ENCODE peak calls at places on chromosomes 16 and 17, in ten cellular contexts. One of them, this sample, is unnamed.

GRCh38 chr17:36920032-36921000 is 17.0 kb upstream of the LHX1 start:
- DNase-seq in activated naive CD4-positive, alpha-beta T cell: no peak
- DNase-seq in DMS53: no peak
- DNase-seq in activated effector memory CD4-positive, alpha-beta T cell treated with Interleukin-2 at 50 U/mL for 16 hours: no peak
- DNase-seq in ecto neural progenitor cell: peak; percentile 65
- DNase-seq in HepG2: no peak
- DNase-seq in GM12892: no peak
- DNase-seq in posterior vena cava: peak; percentile 72
- DNase-seq in stimulated activated CD8-positive, alpha-beta memory T cell treated with anti-CD3 and anti-CD28 coated beads, Interleukin-2, amount 100 ng/mL, for 1 hour: no peak
- DNase-seq in stomach: no peak
- DNase-seq in this sample: no peak

GRCh38 chr16:23607740-23608139 is 11.6 kb upstream of the NDUFAB1 start:
- DNase-seq in GM12892: no peak
- DNase-seq in posterior vena cava: no peak
- DNase-seq in stimulated activated CD8-positive, alpha-beta memory T cell treated with anti-CD3 and anti-CD28 coated beads, Interleukin-2, amount 100 ng/mL, for 1 hour: no peak
- DNase-seq in ecto neural progenitor cell: no peak
- DNase-seq in activated effector memory CD4-positive, alpha-beta T cell treated with Interleukin-2 at 50 U/mL for 16 hours: no peak
- DNase-seq in HepG2: no peak
- DNase-seq in stomach: no peak
- DNase-seq in DMS53: no peak
- DNase-seq in activated naive CD4-positive, alpha-beta T cell: no peak
- DNase-seq in this sample: no peak

GRCh38 chr16:50665128-50665878 is 15.8 kb downstream of the SNX20 start:
- DNase-seq in ecto neural progenitor cell: peak; percentile 89
- DNase-seq in activated naive CD4-positive, alpha-beta T cell: peak; percentile 67
- DNase-seq in HepG2: peak; percentile 59
- DNase-seq in posterior vena cava: peak; percentile 93
- DNase-seq in DMS53: peak; percentile 83
- DNase-seq in stomach: peak; percentile 87
- DNase-seq in stimulated activated CD8-positive, alpha-beta memory T cell treated with anti-CD3 and anti-CD28 coated beads, Interleukin-2, amount 100 ng/mL, for 1 hour: peak; percentile 81
- DNase-seq in activated effector memory CD4-positive, alpha-beta T cell treated with Interleukin-2 at 50 U/mL for 16 hours: peak; percentile 72
- DNase-seq in GM12892: peak; percentile 64
- DNase-seq in this sample: no peak

GRCh38 chr16:85391769-85392583 is 221.1 kb upstream of the GSE1 start:
- DNase-seq in GM12892: no peak
- DNase-seq in HepG2: no peak
- DNase-seq in activated effector memory CD4-positive, alpha-beta T cell treated with Interleukin-2 at 50 U/mL for 16 hours: no peak
- DNase-seq in activated naive CD4-positive, alpha-beta T cell: no peak
- DNase-seq in ecto neural progenitor cell: no peak
- DNase-seq in posterior vena cava: peak; percentile 61
- DNase-seq in stomach: no peak
- DNase-seq in DMS53: no peak
- DNase-seq in stimulated activated CD8-positive, alpha-beta memory T cell treated with anti-CD3 and anti-CD28 coated beads, Interleukin-2, amount 100 ng/mL, for 1 hour: no peak
- DNase-seq in this sample: peak; percentile 40

GRCh38 chr16:2151188-2152091 is 3.0 kb downstream of the RAB26 start:
- DNase-seq in GM12892: no peak
- DNase-seq in posterior vena cava: no peak
- DNase-seq in activated effector memory CD4-positive, alpha-beta T cell treated with Interleukin-2 at 50 U/mL for 16 hours: no peak
- DNase-seq in ecto neural progenitor cell: no peak
- DNase-seq in stimulated activated CD8-positive, alpha-beta memory T cell treated with anti-CD3 and anti-CD28 coated beads, Interleukin-2, amount 100 ng/mL, for 1 hour: no peak
- DNase-seq in HepG2: no peak
- DNase-seq in activated naive CD4-positive, alpha-beta T cell: no peak
- DNase-seq in stomach: no peak
- DNase-seq in DMS53: peak; percentile 46
- DNase-seq in this sample: no peak

GRCh38 chr17:57925361-57925990 is 29.7 kb downstream of the CUEDC1 start:
- DNase-seq in DMS53: no peak
- DNase-seq in GM12892: no peak
- DNase-seq in posterior vena cava: no peak
- DNase-seq in activated effector memory CD4-positive, alpha-beta T cell treated with Interleukin-2 at 50 U/mL for 16 hours: no peak
- DNase-seq in activated naive CD4-positive, alpha-beta T cell: no peak
- DNase-seq in stomach: no peak
- DNase-seq in HepG2: no peak
- DNase-seq in ecto neural progenitor cell: no peak
- DNase-seq in stimulated activated CD8-positive, alpha-beta memory T cell treated with anti-CD3 and anti-CD28 coated beads, Interleukin-2, amount 100 ng/mL, for 1 hour: no peak
- DNase-seq in this sample: no peak

GRCh38 chr16:2825049-2825742 is 4.9 kb upstream of the ZG16B start:
- DNase-seq in stimulated activated CD8-positive, alpha-beta memory T cell treated with anti-CD3 and anti-CD28 coated beads, Interleukin-2, amount 100 ng/mL, for 1 hour: no peak
- DNase-seq in DMS53: no peak
- DNase-seq in activated naive CD4-positive, alpha-beta T cell: no peak
- DNase-seq in ecto neural progenitor cell: no peak
- DNase-seq in GM12892: no peak
- DNase-seq in stomach: no peak
- DNase-seq in HepG2: no peak
- DNase-seq in activated effector memory CD4-positive, alpha-beta T cell treated with Interleukin-2 at 50 U/mL for 16 hours: no peak
- DNase-seq in posterior vena cava: peak; percentile 55
- DNase-seq in this sample: no peak

GRCh38 chr17:40373999-40374398 is 9.5 kb upstream of the GJD3 start:
- DNase-seq in GM12892: no peak
- DNase-seq in HepG2: no peak
- DNase-seq in stimulated activated CD8-positive, alpha-beta memory T cell treated with anti-CD3 and anti-CD28 coated beads, Interleukin-2, amount 100 ng/mL, for 1 hour: no peak
- DNase-seq in DMS53: no peak
- DNase-seq in stomach: no peak
- DNase-seq in activated effector memory CD4-positive, alpha-beta T cell treated with Interleukin-2 at 50 U/mL for 16 hours: no peak
- DNase-seq in posterior vena cava: no peak
- DNase-seq in ecto neural progenitor cell: no peak
- DNase-seq in activated naive CD4-positive, alpha-beta T cell: no peak
- DNase-seq in this sample: no peak

GRCh38 chr16:9092963-9093477 is 1.6 kb downstream of the HAPSTR1 start:
- DNase-seq in stimulated activated CD8-positive, alpha-beta memory T cell treated with anti-CD3 and anti-CD28 coated beads, Interleukin-2, amount 100 ng/mL, for 1 hour: no peak
- DNase-seq in activated naive CD4-positive, alpha-beta T cell: no peak
- DNase-seq in stomach: peak; percentile 55
- DNase-seq in ecto neural progenitor cell: peak; percentile 53
- DNase-seq in posterior vena cava: no peak
- DNase-seq in DMS53: peak; percentile 50
- DNase-seq in activated effector memory CD4-positive, alpha-beta T cell treated with Interleukin-2 at 50 U/mL for 16 hours: peak; percentile 15
- DNase-seq in GM12892: no peak
- DNase-seq in HepG2: no peak
- DNase-seq in this sample: no peak

GRCh38 chr16:72128701-72129100 is 35.1 kb downstream of the DHX38 start:
- DNase-seq in stimulated activated CD8-positive, alpha-beta memory T cell treated with anti-CD3 and anti-CD28 coated beads, Interleukin-2, amount 100 ng/mL, for 1 hour: no peak
- DNase-seq in activated effector memory CD4-positive, alpha-beta T cell treated with Interleukin-2 at 50 U/mL for 16 hours: no peak
- DNase-seq in HepG2: no peak
- DNase-seq in ecto neural progenitor cell: no peak
- DNase-seq in posterior vena cava: no peak
- DNase-seq in activated naive CD4-positive, alpha-beta T cell: no peak
- DNase-seq in GM12892: no peak
- DNase-seq in stomach: no peak
- DNase-seq in DMS53: no peak
- DNase-seq in this sample: no peak

GRCh38 chr17:49723423-49723822 is 15.7 kb upstream of the SLC35B1 start:
- DNase-seq in ecto neural progenitor cell: no peak
- DNase-seq in activated naive CD4-positive, alpha-beta T cell: no peak
- DNase-seq in stimulated activated CD8-positive, alpha-beta memory T cell treated with anti-CD3 and anti-CD28 coated beads, Interleukin-2, amount 100 ng/mL, for 1 hour: no peak
- DNase-seq in GM12892: no peak
- DNase-seq in posterior vena cava: no peak
- DNase-seq in stomach: no peak
- DNase-seq in HepG2: no peak
- DNase-seq in activated effector memory CD4-positive, alpha-beta T cell treated with Interleukin-2 at 50 U/mL for 16 hours: no peak
- DNase-seq in DMS53: no peak
- DNase-seq in this sample: no peak

GRCh38 chr16:31402687-31403086 is 9.6 kb downstream of the ITGAD start:
- DNase-seq in ecto neural progenitor cell: no peak
- DNase-seq in stomach: no peak
- DNase-seq in stimulated activated CD8-positive, alpha-beta memory T cell treated with anti-CD3 and anti-CD28 coated beads, Interleukin-2, amount 100 ng/mL, for 1 hour: no peak
- DNase-seq in activated naive CD4-positive, alpha-beta T cell: no peak
- DNase-seq in GM12892: no peak
- DNase-seq in DMS53: no peak
- DNase-seq in activated effector memory CD4-positive, alpha-beta T cell treated with Interleukin-2 at 50 U/mL for 16 hours: no peak
- DNase-seq in posterior vena cava: no peak
- DNase-seq in HepG2: no peak
- DNase-seq in this sample: no peak

GRCh38 chr16:88297178-88297720 is 85.5 kb upstream of the ZNF469 start:
- DNase-seq in stomach: no peak
- DNase-seq in HepG2: no peak
- DNase-seq in DMS53: no peak
- DNase-seq in ecto neural progenitor cell: no peak
- DNase-seq in posterior vena cava: no peak
- DNase-seq in stimulated activated CD8-positive, alpha-beta memory T cell treated with anti-CD3 and anti-CD28 coated beads, Interleukin-2, amount 100 ng/mL, for 1 hour: no peak
- DNase-seq in activated naive CD4-positive, alpha-beta T cell: no peak
- DNase-seq in activated effector memory CD4-positive, alpha-beta T cell treated with Interleukin-2 at 50 U/mL for 16 hours: no peak
- DNase-seq in GM12892: no peak
- DNase-seq in this sample: no peak

GRCh38 chr16:54145881-54146280 is 140.7 kb downstream of the IRX3 start:
- DNase-seq in DMS53: peak; percentile 15
- DNase-seq in activated effector memory CD4-positive, alpha-beta T cell treated with Interleukin-2 at 50 U/mL for 16 hours: no peak
- DNase-seq in stimulated activated CD8-positive, alpha-beta memory T cell treated with anti-CD3 and anti-CD28 coated beads, Interleukin-2, amount 100 ng/mL, for 1 hour: no peak
- DNase-seq in GM12892: no peak
- DNase-seq in posterior vena cava: no peak
- DNase-seq in ecto neural progenitor cell: no peak
- DNase-seq in stomach: no peak
- DNase-seq in HepG2: no peak
- DNase-seq in activated naive CD4-positive, alpha-beta T cell: no peak
- DNase-seq in this sample: no peak

GRCh38 chr16:71501562-71501961 is 12.4 kb upstream of the ZNF19 start:
- DNase-seq in DMS53: no peak
- DNase-seq in stomach: no peak
- DNase-seq in stimulated activated CD8-positive, alpha-beta memory T cell treated with anti-CD3 and anti-CD28 coated beads, Interleukin-2, amount 100 ng/mL, for 1 hour: no peak
- DNase-seq in GM12892: no peak
- DNase-seq in activated naive CD4-positive, alpha-beta T cell: no peak
- DNase-seq in HepG2: no peak
- DNase-seq in ecto neural progenitor cell: no peak
- DNase-seq in posterior vena cava: no peak
- DNase-seq in activated effector memory CD4-positive, alpha-beta T cell treated with Interleukin-2 at 50 U/mL for 16 hours: no peak
- DNase-seq in this sample: no peak

GRCh38 chr17:45341389-45342158 is 24.8 kb upstream of the MAP3K14 start:
- DNase-seq in activated effector memory CD4-positive, alpha-beta T cell treated with Interleukin-2 at 50 U/mL for 16 hours: no peak
- DNase-seq in HepG2: peak; percentile 41
- DNase-seq in DMS53: peak; percentile 98
- DNase-seq in GM12892: no peak
- DNase-seq in activated naive CD4-positive, alpha-beta T cell: no peak
- DNase-seq in ecto neural progenitor cell: peak; percentile 85
- DNase-seq in posterior vena cava: peak; percentile 84
- DNase-seq in stimulated activated CD8-positive, alpha-beta memory T cell treated with anti-CD3 and anti-CD28 coated beads, Interleukin-2, amount 100 ng/mL, for 1 hour: no peak
- DNase-seq in stomach: no peak
- DNase-seq in this sample: no peak

GRCh38 chr17:12024332-12024731 is 3.7 kb downstream of the MAP2K4 start:
- DNase-seq in activated effector memory CD4-positive, alpha-beta T cell treated with Interleukin-2 at 50 U/mL for 16 hours: no peak
- DNase-seq in stomach: no peak
- DNase-seq in DMS53: peak; percentile 29
- DNase-seq in HepG2: peak; percentile 77
- DNase-seq in ecto neural progenitor cell: no peak
- DNase-seq in GM12892: no peak
- DNase-seq in activated naive CD4-positive, alpha-beta T cell: no peak
- DNase-seq in posterior vena cava: no peak
- DNase-seq in stimulated activated CD8-positive, alpha-beta memory T cell treated with anti-CD3 and anti-CD28 coated beads, Interleukin-2, amount 100 ng/mL, for 1 hour: no peak
- DNase-seq in this sample: peak; percentile 78

GRCh38 chr17:57701121-57701520 is 44.0 kb downstream of the CCDC182 start:
- DNase-seq in stomach: no peak
- DNase-seq in posterior vena cava: no peak
- DNase-seq in activated effector memory CD4-positive, alpha-beta T cell treated with Interleukin-2 at 50 U/mL for 16 hours: no peak
- DNase-seq in ecto neural progenitor cell: no peak
- DNase-seq in HepG2: no peak
- DNase-seq in GM12892: no peak
- DNase-seq in activated naive CD4-positive, alpha-beta T cell: no peak
- DNase-seq in stimulated activated CD8-positive, alpha-beta memory T cell treated with anti-CD3 and anti-CD28 coated beads, Interleukin-2, amount 100 ng/mL, for 1 hour: no peak
- DNase-seq in DMS53: no peak
- DNase-seq in this sample: no peak

GRCh38 chr16:81238296-81239011 is at the start of gene BCO1:
- DNase-seq in stomach: peak; percentile 56
- DNase-seq in HepG2: peak; percentile 35
- DNase-seq in activated effector memory CD4-positive, alpha-beta T cell treated with Interleukin-2 at 50 U/mL for 16 hours: no peak
- DNase-seq in activated naive CD4-positive, alpha-beta T cell: no peak
- DNase-seq in stimulated activated CD8-positive, alpha-beta memory T cell treated with anti-CD3 and anti-CD28 coated beads, Interleukin-2, amount 100 ng/mL, for 1 hour: no peak
- DNase-seq in DMS53: peak; percentile 67
- DNase-seq in ecto neural progenitor cell: peak; percentile 60
- DNase-seq in GM12892: no peak
- DNase-seq in posterior vena cava: no peak
- DNase-seq in this sample: peak; percentile 48

GRCh38 chr16:54342966-54343365 is 56.4 kb upstream of the IRX3 start:
- DNase-seq in stomach: no peak
- DNase-seq in activated naive CD4-positive, alpha-beta T cell: no peak
- DNase-seq in activated effector memory CD4-positive, alpha-beta T cell treated with Interleukin-2 at 50 U/mL for 16 hours: no peak
- DNase-seq in posterior vena cava: no peak
- DNase-seq in HepG2: no peak
- DNase-seq in DMS53: no peak
- DNase-seq in GM12892: no peak
- DNase-seq in ecto neural progenitor cell: no peak
- DNase-seq in stimulated activated CD8-positive, alpha-beta memory T cell treated with anti-CD3 and anti-CD28 coated beads, Interleukin-2, amount 100 ng/mL, for 1 hour: no peak
- DNase-seq in this sample: no peak

GRCh38 chr17:48044851-48045250 is 3.3 kb upstream of the NFE2L1 start:
- DNase-seq in DMS53: no peak
- DNase-seq in activated naive CD4-positive, alpha-beta T cell: no peak
- DNase-seq in ecto neural progenitor cell: no peak
- DNase-seq in stomach: no peak
- DNase-seq in posterior vena cava: peak; percentile 25
- DNase-seq in GM12892: no peak
- DNase-seq in activated effector memory CD4-positive, alpha-beta T cell treated with Interleukin-2 at 50 U/mL for 16 hours: no peak
- DNase-seq in stimulated activated CD8-positive, alpha-beta memory T cell treated with anti-CD3 and anti-CD28 coated beads, Interleukin-2, amount 100 ng/mL, for 1 hour: no peak
- DNase-seq in HepG2: no peak
- DNase-seq in this sample: no peak

GRCh38 chr17:1650731-1651558 is 1.3 kb upstream of the RILP start:
- DNase-seq in HepG2: no peak
- DNase-seq in stimulated activated CD8-positive, alpha-beta memory T cell treated with anti-CD3 and anti-CD28 coated beads, Interleukin-2, amount 100 ng/mL, for 1 hour: no peak
- DNase-seq in posterior vena cava: no peak
- DNase-seq in GM12892: no peak
- DNase-seq in stomach: no peak
- DNase-seq in activated effector memory CD4-positive, alpha-beta T cell treated with Interleukin-2 at 50 U/mL for 16 hours: no peak
- DNase-seq in ecto neural progenitor cell: no peak
- DNase-seq in activated naive CD4-positive, alpha-beta T cell: no peak
- DNase-seq in DMS53: peak; percentile 20
- DNase-seq in this sample: no peak

GRCh38 chr17:76866774-76867577 is 1.2 kb upstream of the MGAT5B start:
- DNase-seq in stimulated activated CD8-positive, alpha-beta memory T cell treated with anti-CD3 and anti-CD28 coated beads, Interleukin-2, amount 100 ng/mL, for 1 hour: no peak
- DNase-seq in HepG2: no peak
- DNase-seq in GM12892: no peak
- DNase-seq in ecto neural progenitor cell: no peak
- DNase-seq in activated effector memory CD4-positive, alpha-beta T cell treated with Interleukin-2 at 50 U/mL for 16 hours: no peak
- DNase-seq in activated naive CD4-positive, alpha-beta T cell: no peak
- DNase-seq in DMS53: no peak
- DNase-seq in posterior vena cava: no peak
- DNase-seq in stomach: no peak
- DNase-seq in this sample: no peak

GRCh38 chr16:88821168-88821850 is 9.6 kb upstream of the APRT start:
- DNase-seq in GM12892: no peak
- DNase-seq in posterior vena cava: no peak
- DNase-seq in activated naive CD4-positive, alpha-beta T cell: no peak
- DNase-seq in DMS53: no peak
- DNase-seq in HepG2: no peak
- DNase-seq in ecto neural progenitor cell: no peak
- DNase-seq in stomach: no peak
- DNase-seq in stimulated activated CD8-positive, alpha-beta memory T cell treated with anti-CD3 and anti-CD28 coated beads, Interleukin-2, amount 100 ng/mL, for 1 hour: no peak
- DNase-seq in activated effector memory CD4-positive, alpha-beta T cell treated with Interleukin-2 at 50 U/mL for 16 hours: no peak
- DNase-seq in this sample: no peak

GRCh38 chr16:31704138-31704537 is 169.5 kb upstream of the ZNF267 start:
- DNase-seq in GM12892: no peak
- DNase-seq in HepG2: no peak
- DNase-seq in DMS53: no peak
- DNase-seq in stimulated activated CD8-positive, alpha-beta memory T cell treated with anti-CD3 and anti-CD28 coated beads, Interleukin-2, amount 100 ng/mL, for 1 hour: no peak
- DNase-seq in stomach: no peak
- DNase-seq in posterior vena cava: no peak
- DNase-seq in activated naive CD4-positive, alpha-beta T cell: no peak
- DNase-seq in ecto neural progenitor cell: no peak
- DNase-seq in activated effector memory CD4-positive, alpha-beta T cell treated with Interleukin-2 at 50 U/mL for 16 hours: no peak
- DNase-seq in this sample: no peak

GRCh38 chr17:72255481-72255880 is 134.7 kb downstream of the SOX9 start:
- DNase-seq in activated effector memory CD4-positive, alpha-beta T cell treated with Interleukin-2 at 50 U/mL for 16 hours: no peak
- DNase-seq in ecto neural progenitor cell: no peak
- DNase-seq in activated naive CD4-positive, alpha-beta T cell: no peak
- DNase-seq in posterior vena cava: no peak
- DNase-seq in DMS53: no peak
- DNase-seq in stimulated activated CD8-positive, alpha-beta memory T cell treated with anti-CD3 and anti-CD28 coated beads, Interleukin-2, amount 100 ng/mL, for 1 hour: no peak
- DNase-seq in HepG2: no peak
- DNase-seq in GM12892: no peak
- DNase-seq in stomach: no peak
- DNase-seq in this sample: no peak

GRCh38 chr16:91484-91883 is 13.5 kb downstream of the MPG start:
- DNase-seq in stomach: peak; percentile 48
- DNase-seq in posterior vena cava: no peak
- DNase-seq in ecto neural progenitor cell: no peak
- DNase-seq in GM12892: no peak
- DNase-seq in stimulated activated CD8-positive, alpha-beta memory T cell treated with anti-CD3 and anti-CD28 coated beads, Interleukin-2, amount 100 ng/mL, for 1 hour: no peak
- DNase-seq in activated effector memory CD4-positive, alpha-beta T cell treated with Interleukin-2 at 50 U/mL for 16 hours: no peak
- DNase-seq in DMS53: no peak
- DNase-seq in HepG2: no peak
- DNase-seq in activated naive CD4-positive, alpha-beta T cell: no peak
- DNase-seq in this sample: no peak

GRCh38 chr16:74720579-74720978 is 19.9 kb upstream of the MLKL start:
- DNase-seq in GM12892: no peak
- DNase-seq in activated effector memory CD4-positive, alpha-beta T cell treated with Interleukin-2 at 50 U/mL for 16 hours: no peak
- DNase-seq in DMS53: no peak
- DNase-seq in posterior vena cava: no peak
- DNase-seq in ecto neural progenitor cell: no peak
- DNase-seq in stimulated activated CD8-positive, alpha-beta memory T cell treated with anti-CD3 and anti-CD28 coated beads, Interleukin-2, amount 100 ng/mL, for 1 hour: no peak
- DNase-seq in activated naive CD4-positive, alpha-beta T cell: no peak
- DNase-seq in stomach: no peak
- DNase-seq in HepG2: no peak
- DNase-seq in this sample: no peak